ENCODE peak calls at places on chromosomes 13 and 19, in eight cellular contexts. I, A, X, J, Z, O, F and Y are unnamed samples.

GRCh38 chr19:19420570-19421301 is 15.3 kb downstream of the GATAD2A start:
- DNase-seq in I (no peak), A (no peak), X (no peak), J (no peak), Z (no peak), O (no peak), F (no peak), Y (no peak)

GRCh38 chr13:107743983-107744382 is 471.4 kb downstream of the LIG4 start:
- DNase-seq in I (no peak), A (no peak), X (no peak), J (no peak), Z (no peak), O (peak; percentile 26), F (no peak), Y (no peak)

GRCh38 chr19:18300930-18301717 is 19.7 kb upstream of the JUND start:
- DNase-seq in I (peak; percentile 97), A (no peak), X (no peak), J (peak; percentile 68), Z (peak; percentile 86), O (peak; percentile 55), F (no peak), Y (no peak)

GRCh38 chr19:55210120-55210493 is 806 bp upstream of the PTPRH start:
- DNase-seq in I (no peak), A (no peak), X (no peak), J (peak; percentile 87), Z (peak; percentile 73), O (peak; percentile 90), F (peak; percentile 96), Y (no peak)

GRCh38 chr13:98535501-98536357 is 41.2 kb downstream of the STK24 start:
- DNase-seq in I (no peak), A (no peak), X (no peak), J (no peak), Z (no peak), O (no peak), F (no peak), Y (no peak)

GRCh38 chr13:39347926-39348901 is 254.8 kb downstream of the LHFPL6 start:
- DNase-seq in I (no peak), A (peak; percentile 37), X (peak; percentile 68), J (no peak), Z (no peak), O (no peak), F (no peak), Y (no peak)

GRCh38 chr19:27746691-27747380 is 1466.1 kb downstream of the UQCRFS1 start:
- DNase-seq in I (peak; percentile 57), A (peak; percentile 7), X (peak; percentile 77), J (no peak), Z (peak; percentile 37), O (peak; percentile 13), F (no peak), Y (no peak)

GRCh38 chr13:63773476-63773875 is 2357.8 kb upstream of the PCDH20 start:
- DNase-seq in I (no peak), A (no peak), X (no peak), J (peak; percentile 11), Z (no peak), O (no peak), F (no peak), Y (no peak)

GRCh38 chr19:50248826-50249225 is 45.4 kb downstream of the MYH14 start:
- DNase-seq in I (no peak), A (no peak), X (no peak), J (no peak), Z (no peak), O (no peak), F (no peak), Y (no peak)

GRCh38 chr13:113544896-113545295 is 39.7 kb upstream of the TFDP1 start:
- DNase-seq in I (no peak), A (no peak), X (no peak), J (no peak), Z (no peak), O (no peak), F (no peak), Y (no peak)

GRCh38 chr13:21074601-21075302 is 13.4 kb upstream of the LATS2 start:
- DNase-seq in I (no peak), A (no peak), X (no peak), J (no peak), Z (no peak), O (no peak), F (no peak), Y (no peak)

GRCh38 chr19:27758626-27759505 is 1454.1 kb downstream of the UQCRFS1 start:
- DNase-seq in I (no peak), A (no peak), X (no peak), J (no peak), Z (no peak), O (no peak), F (no peak), Y (no peak)

GRCh38 chr19:3785938-3786824 is at the start of gene MATK:
- DNase-seq in I (no peak), A (peak; percentile 65), X (peak; percentile 74), J (no peak), Z (no peak), O (no peak), F (no peak), Y (no peak)

GRCh38 chr13:69324109-69324886 is 783.3 kb upstream of the ATXN8OS start:
- DNase-seq in I (no peak), A (peak; percentile 31), X (peak; percentile 32), J (peak; percentile 36), Z (no peak), O (peak; percentile 1), F (no peak), Y (peak; percentile 13)

GRCh38 chr13:87535911-87536310 is 135.3 kb upstream of the SLITRK5 start:
- DNase-seq in I (no peak), A (no peak), X (no peak), J (no peak), Z (no peak), O (no peak), F (no peak), Y (no peak)

GRCh38 chr19:40191836-40192646 is 815 bp downstream of the MAP3K10 start:
- DNase-seq in I (peak; percentile 68), A (peak; percentile 59), X (peak; percentile 85), J (peak; percentile 23), Z (peak; percentile 66), O (peak; percentile 25), F (no peak), Y (peak; percentile 51)

GRCh38 chr19:15730538-15730937 is 2.7 kb downstream of the OR10H2 start:
- DNase-seq in I (no peak), A (no peak), X (no peak), J (no peak), Z (no peak), O (no peak), F (no peak), Y (no peak)

GRCh38 chr13:90415902-90416301 is 931.6 kb upstream of the MIR17HG start:
- DNase-seq in I (no peak), A (no peak), X (no peak), J (no peak), Z (no peak), O (no peak), F (no peak), Y (no peak)

GRCh38 chr13:43446126-43446525 is 340.6 kb downstream of the ENOX1 start:
- DNase-seq in I (no peak), A (no peak), X (no peak), J (no peak), Z (no peak), O (peak; percentile 9), F (no peak), Y (no peak)

GRCh38 chr13:93235258-93236015 is 8.8 kb downstream of the GPC6 start:
- DNase-seq in I (no peak), A (no peak), X (no peak), J (peak; percentile 63), Z (no peak), O (peak; percentile 40), F (no peak), Y (no peak)

GRCh38 chr19:17041994-17042393 is 15.4 kb upstream of the CPAMD8 start:
- DNase-seq in I (no peak), A (no peak), X (no peak), J (no peak), Z (no peak), O (peak; percentile 62), F (no peak), Y (no peak)

GRCh38 chr13:40589285-40590109 is 76.9 kb downstream of the FOXO1 start:
- DNase-seq in I (peak; percentile 62), A (no peak), X (no peak), J (peak; percentile 77), Z (peak; percentile 40), O (peak; percentile 90), F (peak; percentile 16), Y (no peak)

GRCh38 chr13:109422163-109422562 is 364.2 kb downstream of the IRS2 start:
- DNase-seq in I (no peak), A (no peak), X (no peak), J (no peak), Z (no peak), O (no peak), F (no peak), Y (no peak)